ENCODE peak calls at places on chromosomes 7 and 10, in four cellular contexts. F is spleen, D is cardiac fibroblast, N is MV-4-11. C is an unnamed sample.

GRCh38 chr10:77111611-77112550 is 525.7 kb downstream of the KCNMA1 start:
- DNase-seq in F (no peak), D (peak; percentile 83), N (peak; percentile 13), C (peak; percentile 89)

GRCh38 chr10:126407831-126408230 is 19.6 kb upstream of the ADAM12 start:
- DNase-seq in N (no peak), D (peak; percentile 27), F (no peak), C (peak; percentile 20)

GRCh38 chr10:88070080-88070880 is 206.9 kb downstream of the PTEN start:
- DNase-seq in F (no peak), N (peak; percentile 97), D (peak; percentile 50), C (no peak)

GRCh38 chr7:127903913-127904705 is 127.1 kb downstream of the LRRC4 start:
- DNase-seq in N (no peak), F (no peak), D (no peak), C (no peak)

GRCh38 chr10:93235686-93236085 is 162.0 kb downstream of the CYP26A1 start:
- DNase-seq in F (no peak), D (peak; percentile 62), N (no peak), C (no peak)

GRCh38 chr10:111107846-111108245 is 31.0 kb downstream of the ADRA2A start:
- DNase-seq in F (no peak), N (no peak), D (no peak), C (no peak)

GRCh38 chr10:48456361-48456804 is 148.5 kb downstream of the ARHGAP22 start:
- DNase-seq in F (peak; percentile 87), N (peak; percentile 79), D (peak; percentile 58), C (no peak)

GRCh38 chr10:120828940-120829339 is 22.2 kb upstream of the WDR11 start:
- DNase-seq in N (no peak), D (no peak), F (no peak), C (no peak)

GRCh38 chr7:123494193-123494796 is 40.1 kb downstream of the IQUB start:
- DNase-seq in F (no peak), N (no peak), D (peak; percentile 65), C (peak; percentile 62)

GRCh38 chr10:97914837-97915211 is 65.2 kb downstream of the GOLGA7B start:
- DNase-seq in D (peak; percentile 58), F (peak; percentile 86), N (peak; percentile 28), C (peak; percentile 43)